ENCODE peak calls at places on chromosomes 11 and 22, in four cellular contexts. K is HepG2, Z is A549, R is K562. G is an unnamed sample.

GRCh38 chr11:19196458-19196857 is 5.3 kb downstream of the CSRP3 start:
- DNase-seq in R (no peak), K (no peak), Z (no peak), G (no peak)

GRCh38 chr22:27799334-27800249 is 2.0 kb downstream of the MN1 start:
- DNase-seq in Z (no peak), R (no peak), K (no peak), G (no peak)

GRCh38 chr22:40512426-40513136 is 123.9 kb downstream of the MRTFA start:
- DNase-seq in R (no peak), K (peak; percentile 55), Z (peak; percentile 40), G (no peak)

GRCh38 chr11:82080160-82080559 is 653.5 kb downstream of the FAM181B start:
- DNase-seq in K (no peak), Z (no peak), R (no peak), G (no peak)

GRCh38 chr22:36334838-36335603 is 52.7 kb downstream of the MYH9 start:
- DNase-seq in Z (no peak), K (no peak), R (peak; percentile 48), G (no peak)

GRCh38 chr11:121418625-121419114 is 33.4 kb upstream of the SORL1 start:
- DNase-seq in K (no peak), Z (no peak), R (no peak), G (no peak)

GRCh38 chr22:36541831-36542391 is 12.9 kb upstream of the EIF3D start:
- DNase-seq in K (no peak), R (no peak), Z (peak; percentile 55), G (no peak)

GRCh38 chr22:39920134-39920743 is 19.4 kb downstream of the GRAP2 start:
- DNase-seq in K (no peak), Z (no peak), R (peak; percentile 75), G (no peak)

GRCh38 chr22:45424241-45424731 is 10.8 kb downstream of the RIBC2 start:
- DNase-seq in Z (no peak), R (no peak), K (no peak), G (no peak)

GRCh38 chr11:124890701-124891389 is 6.8 kb downstream of the ROBO4 start:
- DNase-seq in K (no peak), Z (no peak), R (no peak), G (no peak)

GRCh38 chr11:123526027-123526805 is 96.1 kb downstream of the GRAMD1B start:
- DNase-seq in Z (no peak), K (no peak), R (no peak), G (no peak)

GRCh38 chr11:102830328-102830727 is 13.1 kb downstream of the MMP3 start:
- DNase-seq in K (no peak), R (no peak), Z (no peak), G (no peak)

GRCh38 chr11:30329150-30329940 is 6.4 kb downstream of the ARL14EP start:
- DNase-seq in R (no peak), Z (no peak), K (no peak), G (no peak)

GRCh38 chr11:30333405-30333804 is 10.5 kb downstream of the ARL14EP start:
- DNase-seq in K (peak; percentile 15), R (peak; percentile 11), Z (no peak), G (no peak)

GRCh38 chr11:30326114-30326783 is 3.3 kb downstream of the ARL14EP start:
- DNase-seq in R (no peak), Z (no peak), K (no peak), G (no peak)

GRCh38 chr11:30326911-30327310 is 4.0 kb downstream of the ARL14EP start:
- DNase-seq in R (no peak), K (no peak), Z (no peak), G (no peak)

GRCh38 chr11:30328676-30329075 is 5.8 kb downstream of the ARL14EP start:
- DNase-seq in Z (no peak), K (no peak), R (no peak), G (no peak)
- TF ChIP-seq PHF8 in Z (no peak), K (no peak), R (no peak), G (no peak)

DNA sequence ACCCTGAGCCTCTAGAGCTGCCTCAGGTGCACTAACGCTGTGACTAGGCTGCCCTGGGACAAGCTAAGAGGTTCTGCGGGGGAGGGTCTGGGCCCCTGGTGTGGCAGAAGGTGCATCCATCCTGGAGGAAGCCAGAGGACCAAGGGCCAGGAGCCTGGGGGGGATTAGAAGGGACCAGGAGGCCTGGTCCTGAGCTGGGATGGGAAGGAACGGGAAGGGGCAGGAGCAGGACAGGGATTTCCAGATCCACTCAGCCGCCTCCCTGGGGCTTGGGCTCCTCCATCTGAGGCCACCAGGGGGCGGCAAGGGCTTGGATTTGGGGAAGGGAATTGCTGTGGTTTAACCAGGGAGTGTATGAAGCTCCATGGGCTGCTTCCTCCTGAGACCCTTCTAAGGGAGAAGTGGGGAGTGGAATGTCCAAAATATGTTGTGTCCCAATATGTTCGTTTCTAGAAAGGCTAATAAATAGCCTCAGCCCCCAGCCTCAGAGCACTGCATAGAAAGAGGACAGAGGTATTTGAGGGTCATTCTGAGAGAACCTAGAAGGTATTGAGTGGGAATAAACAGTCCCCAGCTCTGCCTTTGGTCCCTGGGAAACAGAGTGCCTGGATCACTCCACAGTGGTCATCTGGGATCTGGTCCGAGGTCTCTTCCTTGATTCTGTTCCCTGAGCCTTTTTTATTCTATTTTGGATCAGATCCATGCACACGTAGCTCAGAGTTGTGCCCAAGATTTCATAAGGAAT is 17.4 kb upstream of the PRAME start:
- DNase-seq in Z (peak; percentile 48), R (peak; percentile 98), K (peak; percentile 32), G (peak; percentile 86)
- TF ChIP-seq PHF8 in Z (no peak), R (no peak), K (no peak), G (no peak)

GRCh38 chr11:76209956-76210885 is 3.9 kb upstream of the WNT11 start:
- DNase-seq in R (no peak), Z (no peak), K (no peak), G (peak; percentile 62)
- TF ChIP-seq PHF8 in R (no peak), Z (no peak), K (no peak), G (peak; percentile 15)

DNA sequence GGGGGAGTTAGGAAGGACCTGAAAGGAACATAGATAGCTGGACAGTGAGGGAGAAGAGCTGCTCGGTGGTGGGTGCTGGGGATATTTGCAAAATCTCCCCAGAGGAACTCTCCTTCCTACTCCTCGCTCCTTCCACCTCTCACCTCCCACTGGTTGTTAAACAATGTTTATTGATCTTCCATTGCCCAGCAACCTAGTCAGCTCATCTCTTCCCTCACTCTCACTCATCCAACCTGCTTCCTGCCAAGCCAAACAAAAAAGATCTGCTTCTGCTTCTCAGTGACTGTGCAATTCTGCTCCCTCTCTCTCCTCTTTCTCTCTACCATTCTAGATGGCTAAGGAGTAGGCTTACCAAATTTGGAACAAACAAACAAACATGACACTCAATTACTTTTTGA is 115.0 kb downstream of the SLC1A2 start:
- DNase-seq in R (no peak), Z (peak; percentile 24), K (peak; percentile 25), G (no peak)
- TF ChIP-seq PHF8 in R (no peak), Z (no peak), K (no peak), G (no peak)

GRCh38 chr22:49551897-49552659 is 275.6 kb downstream of the BRD1 start:
- DNase-seq in Z (no peak), R (no peak), K (no peak), G (no peak)

GRCh38 chr22:49553076-49553475 is 274.6 kb downstream of the BRD1 start:
- DNase-seq in K (no peak), R (no peak), Z (no peak), G (no peak)

GRCh38 chr22:49554296-49554625 is 273.4 kb downstream of the BRD1 start:
- DNase-seq in K (no peak), R (no peak), Z (no peak), G (no peak)

GRCh38 chr22:49554741-49555140 is 272.9 kb downstream of the BRD1 start:
- DNase-seq in Z (no peak), K (no peak), R (no peak), G (peak; percentile 26)

GRCh38 chr22:49553518-49554295 is 274.0 kb downstream of the BRD1 start:
- DNase-seq in Z (no peak), K (no peak), R (no peak), G (peak; percentile 39)
- TF ChIP-seq PHF8 in Z (no peak), K (no peak), R (no peak), G (no peak)

DNA sequence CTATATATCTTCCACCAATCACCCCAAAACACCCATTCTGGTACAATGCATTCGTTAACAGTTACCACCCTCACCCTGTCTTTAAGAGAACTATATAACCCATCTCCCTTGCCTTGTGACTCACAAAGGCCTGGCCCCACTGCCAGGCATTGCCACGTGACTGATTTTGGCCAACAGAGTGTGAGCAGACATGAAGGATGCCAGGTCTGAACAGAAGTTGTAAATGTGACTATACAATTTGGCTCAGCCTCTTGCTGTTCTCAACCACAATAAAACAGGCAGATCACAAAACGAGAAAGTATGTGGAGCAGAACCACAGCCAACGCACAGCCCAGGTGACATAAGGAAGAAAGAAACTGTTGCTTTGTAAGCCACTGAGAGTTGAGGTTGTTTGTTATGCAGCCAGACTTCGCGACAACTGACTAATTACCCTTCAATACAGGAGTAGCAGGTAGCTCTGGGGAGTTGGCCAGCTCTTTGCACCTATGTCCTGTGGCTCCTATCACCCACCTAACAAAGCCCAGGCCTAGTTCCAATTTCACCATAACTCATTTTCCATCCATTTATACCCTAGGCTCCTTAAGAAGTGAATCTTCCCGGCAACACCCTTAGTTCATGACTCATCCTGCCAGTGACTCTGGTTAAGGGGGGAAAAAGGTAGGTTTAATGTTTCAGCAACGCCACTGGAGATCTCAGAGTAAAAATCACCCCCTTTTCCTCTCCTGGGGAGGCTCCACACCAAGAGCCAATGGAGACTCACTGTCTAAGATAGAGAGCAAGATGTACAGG is 53.7 kb downstream of the GALNT18 start:
- DNase-seq in R (no peak), Z (no peak), K (no peak), G (no peak)
- TF ChIP-seq PHF8 in R (no peak), Z (no peak), K (no peak), G (no peak)

G was measured in H1.